ENCODE peak calls at places on chromosome 20, in four cellular contexts. G is K562, X is WTC11, N is A549. W is an unnamed sample.

GRCh38 chr20:2890743-2891142 is 17.5 kb downstream of the PTPRA start:
- DNase-seq in X (no peak), N (no peak), G (peak; percentile 50), W (no peak)

GRCh38 chr20:2220298-2220697 is 75.5 kb upstream of the TGM3 start:
- DNase-seq in G (no peak), N (no peak), X (no peak), W (no peak)

GRCh38 chr20:45946149-45946970 is 11.9 kb downstream of the PCIF1 start:
- DNase-seq in G (no peak), N (no peak), X (no peak), W (peak; percentile 97)

GRCh38 chr20:1663917-1664316 is 6.3 kb upstream of the SIRPG start:
- DNase-seq in G (no peak), X (no peak), N (no peak), W (no peak)

GRCh38 chr20:44938637-44939036 is 21.6 kb downstream of the TOMM34 start:
- DNase-seq in G (no peak), X (no peak), N (no peak), W (no peak)

GRCh38 chr20:22560817-22561216 is 23.6 kb downstream of the FOXA2 start:
- DNase-seq in X (peak; percentile 63), G (no peak), N (no peak), W (no peak)

GRCh38 chr20:8242827-8243764 is 111.0 kb downstream of the PLCB1 start:
- DNase-seq in G (no peak), X (no peak), N (no peak), W (no peak)

GRCh38 chr20:21052686-21053001 is 53.5 kb downstream of the LINC00237 start:
- DNase-seq in G (no peak), X (no peak), N (no peak), W (no peak)

GRCh38 chr20:44990957-44991356 is 24.6 kb downstream of the STK4 start:
- DNase-seq in N (no peak), X (no peak), G (no peak), W (no peak)

GRCh38 chr20:58699246-58700107 is 6.9 kb downstream of the NPEPL1 start:
- DNase-seq in N (no peak), G (no peak), X (peak; percentile 6), W (no peak)

GRCh38 chr20:40435146-40435545 is 253.9 kb downstream of the MAFB start:
- DNase-seq in X (no peak), N (no peak), G (no peak), W (no peak)

GRCh38 chr20:5731753-5732366 is 18.3 kb upstream of the SHLD1 start:
- DNase-seq in G (no peak), X (no peak), N (no peak), W (no peak)
- TF ChIP-seq HMGXB4 in G (no peak), X (no peak), N (no peak), W (no peak)

GRCh38 chr20:32912688-32913087 is 54.0 kb downstream of the EFCAB8 start:
- DNase-seq in G (no peak), X (no peak), N (no peak), W (no peak)
- TF ChIP-seq HMGXB4 in G (no peak), X (no peak), N (no peak), W (no peak)

GRCh38 chr20:37163832-37164554 is 15.1 kb upstream of the RPN2 start:
- DNase-seq in X (no peak), G (no peak), N (no peak), W (no peak)
- TF ChIP-seq HMGXB4 in X (no peak), G (no peak), N (no peak), W (no peak)

GRCh38 chr20:62320581-62321354 is 18.0 kb downstream of the ADRM1 start:
- DNase-seq in N (peak; percentile 71), X (peak; percentile 73), G (peak; percentile 87), W (no peak)

GRCh38 chr20:62317167-62317655 is 14.4 kb downstream of the ADRM1 start:
- DNase-seq in X (no peak), G (no peak), N (no peak), W (no peak)

GRCh38 chr20:62319346-62319909 is 16.6 kb downstream of the ADRM1 start:
- DNase-seq in N (no peak), G (no peak), X (no peak), W (no peak)

GRCh38 chr20:62316331-62317166 is 13.8 kb downstream of the ADRM1 start:
- DNase-seq in X (no peak), N (no peak), G (no peak), W (no peak)

GRCh38 chr20:62318411-62319345 is 15.9 kb downstream of the ADRM1 start:
- DNase-seq in N (peak; percentile 58), G (no peak), X (no peak), W (no peak)
- TF ChIP-seq HMGXB4 in N (no peak), G (no peak), X (no peak), W (no peak)

GRCh38 chr20:36883972-36884535 is 8.1 kb downstream of the TLDC2 start:
- DNase-seq in X (no peak), N (no peak), G (no peak), W (no peak)

GRCh38 chr20:36888880-36889516 is 13.1 kb downstream of the TLDC2 start:
- DNase-seq in N (no peak), X (no peak), G (no peak), W (no peak)

GRCh38 chr20:36887779-36888133 is 11.8 kb downstream of the TLDC2 start:
- DNase-seq in X (no peak), N (no peak), G (no peak), W (no peak)

GRCh38 chr20:36885355-36885754 is 9.4 kb downstream of the TLDC2 start:
- DNase-seq in N (peak; percentile 55), G (peak; percentile 72), X (no peak), W (no peak)

GRCh38 chr20:36886859-36887778 is 11.2 kb downstream of the TLDC2 start:
- DNase-seq in N (peak; percentile 80), X (peak; percentile 96), G (peak; percentile 88), W (peak; percentile 80)
- TF ChIP-seq HMGXB4 in N (no peak), X (no peak), G (no peak), W (peak; percentile 83)

GRCh38 chr20:16940701-16941100 is 192.5 kb downstream of the OTOR start:
- DNase-seq in N (no peak), X (no peak), G (no peak), W (no peak)
- TF ChIP-seq HMGXB4 in N (no peak), X (no peak), G (no peak), W (no peak)